ENCODE peak calls at places on chromosomes 6 and 20, in five cellular contexts. W is COR-L47, Q is A549, D is IMR-90, F is germinal center. Z is an unnamed sample.

GRCh38 chr6:16179970-16180431 is 51.1 kb downstream of the MYLIP start:
- DNase-seq in D (no peak), Q (no peak), F (no peak), W (no peak), Z (no peak)

GRCh38 chr6:125986956-125987617 is 747 bp downstream of the TRMT11 start:
- DNase-seq in F (peak), W (no peak), D (peak), Q (peak), Z (peak)

GRCh38 chr6:26300359-26300758 is 64.6 kb upstream of the BTN3A2 start:
- DNase-seq in D (no peak), W (no peak), Q (no peak), F (no peak), Z (no peak)

GRCh38 chr6:46016063-46016608 is 476 bp upstream of the CLIC5 start:
- DNase-seq in Q (no peak), F (peak), D (no peak), W (no peak), Z (no peak)

GRCh38 chr20:33740189-33740588 is 8.4 kb downstream of the ZNF341 start:
- DNase-seq in W (no peak), D (peak), Q (no peak), F (no peak), Z (no peak)

GRCh38 chr6:157236040-157236725 is 87.1 kb downstream of the TMEM242 start:
- DNase-seq in D (no peak), F (peak), W (no peak), Q (no peak), Z (no peak)

GRCh38 chr20:17806739-17807441 is 107.1 kb downstream of the BANF2 start:
- DNase-seq in W (no peak), D (peak), Q (no peak), F (no peak), Z (peak)

GRCh38 chr20:61437280-61438206 is 185.5 kb downstream of the CDH4 start:
- DNase-seq in W (no peak), Q (no peak), F (no peak), D (peak), Z (peak)

GRCh38 chr20:13455713-13456112 is 183.0 kb downstream of the TASP1 start:
- DNase-seq in W (no peak), F (no peak), Q (no peak), D (peak), Z (peak)

GRCh38 chr6:36177166-36177565 is 19.4 kb upstream of the BRPF3 start:
- DNase-seq in W (no peak), D (no peak), Q (no peak), F (no peak), Z (no peak)

GRCh38 chr6:133705071-133705470 is 183.8 kb upstream of the TCF21 start:
- DNase-seq in Q (no peak), W (no peak), F (no peak), D (peak), Z (peak)

GRCh38 chr6:14567031-14567430 is 449.5 kb downstream of the CD83 start:
- DNase-seq in F (no peak), Q (no peak), W (no peak), D (no peak), Z (no peak)

GRCh38 chr6:51893356-51893755 is 194.1 kb downstream of the PKHD1 start:
- DNase-seq in F (no peak), D (no peak), W (no peak), Q (no peak), Z (no peak)

GRCh38 chr6:27161946-27162603 is 85.4 kb upstream of the PRSS16 start:
- DNase-seq in D (peak), F (peak), W (peak), Q (no peak), Z (peak)

GRCh38 chr20:45095753-45096371 is 5.1 kb downstream of the KCNS1 start:
- DNase-seq in W (peak), D (peak), F (peak), Q (peak), Z (peak)

GRCh38 chr6:13920584-13920983 is 4.2 kb upstream of the RNF182 start:
- DNase-seq in W (peak), F (no peak), Q (no peak), D (no peak), Z (no peak)

GRCh38 chr6:89921197-89921596 is 26.9 kb downstream of the GJA10 start:
- DNase-seq in F (no peak), Q (no peak), W (no peak), D (no peak), Z (no peak)

GRCh38 chr6:21386744-21387143 is 206.8 kb upstream of the SOX4 start:
- DNase-seq in W (no peak), F (no peak), Q (no peak), D (no peak), Z (peak)

GRCh38 chr6:74991573-74992332 is 214.1 kb downstream of the COL12A1 start:
- DNase-seq in W (no peak), Q (no peak), F (no peak), D (peak), Z (peak)

GRCh38 chr20:63693079-63693974 is 3.1 kb upstream of the TNFRSF6B start:
- DNase-seq in D (no peak), Q (no peak), W (no peak), F (no peak), Z (no peak)

GRCh38 chr6:148432405-148433195 is 90.0 kb downstream of the SASH1 start:
- DNase-seq in D (no peak), F (no peak), Q (no peak), W (no peak), Z (no peak)

GRCh38 chr20:33693741-33694645 is 7.8 kb upstream of the E2F1 start:
- DNase-seq in W (peak), F (no peak), Q (no peak), D (no peak), Z (no peak)

GRCh38 chr6:48809700-48810099 is 653.4 kb downstream of the MMUT start:
- DNase-seq in D (no peak), Q (no peak), F (no peak), W (no peak), Z (no peak)

GRCh38 chr20:56247954-56248782 is at the start of gene MC3R:
- DNase-seq in W (peak), Q (peak), F (peak), D (peak), Z (peak)

GRCh38 chr6:159107451-159108260 is 61.5 kb upstream of the FNDC1 start:
- DNase-seq in Q (no peak), W (no peak), D (no peak), F (peak), Z (no peak)

GRCh38 chr6:41605649-41606048 is 32.6 kb upstream of the MDFI start:
- DNase-seq in D (no peak), F (no peak), W (no peak), Q (no peak), Z (no peak)

GRCh38 chr20:34708621-34709043 is 4.5 kb downstream of the TP53INP2 start:
- DNase-seq in D (peak), W (peak), F (peak), Q (peak), Z (peak)

GRCh38 chr20:63232235-63233060 is 3.3 kb upstream of the BIRC7 start:
- DNase-seq in F (no peak), Q (peak), W (no peak), D (peak), Z (peak)

GRCh38 chr20:54172856-54173652 is 732 bp downstream of the CYP24A1 start:
- DNase-seq in Q (no peak), W (no peak), F (no peak), D (no peak), Z (peak)

GRCh38 chr6:134026597-134026996 is 25.8 kb downstream of the SLC2A12 start:
- DNase-seq in Q (no peak), D (peak), F (no peak), W (no peak), Z (peak)

Z was measured in iris pigment epithelial cell.